ENCODE peak calls at places on chromosomes 1 and 21, in four cellular contexts. K, S, P and J are unnamed samples.
A peak's percentile ranks its signal among the peaks of the same experiment; 100 is the strongest.

GRCh38 chr1:26784023-26784871 is 3.5 kb upstream of the PIGV start:
- DNase-seq in K (peak; percentile 40), S (no peak), P (peak; percentile 90), J (peak; percentile 83)

GRCh38 chr1:182206628-182207239 is 145.2 kb upstream of the ZNF648 start:
- DNase-seq in K (no peak), S (no peak), P (peak; percentile 12), J (peak; percentile 43)

GRCh38 chr21:45847870-45848269 is 133.7 kb upstream of the COL6A1 start:
- DNase-seq in K (no peak), S (no peak), P (no peak), J (no peak)

GRCh38 chr1:40546957-40547356 is 15.5 kb downstream of the ZNF684 start:
- DNase-seq in K (no peak), S (no peak), P (no peak), J (no peak)

GRCh38 chr1:173454966-173455524 is 22.1 kb upstream of the PRDX6 start:
- DNase-seq in K (no peak), S (no peak), P (no peak), J (no peak)

GRCh38 chr21:36994501-36995189 is 11.9 kb upstream of the RIPPLY3 start:
- DNase-seq in K (no peak), S (no peak), P (no peak), J (no peak)

GRCh38 chr1:110752941-110753725 is 78.4 kb upstream of the KCNA3 start:
- DNase-seq in K (no peak), S (no peak), P (no peak), J (no peak)

GRCh38 chr1:158103275-158103674 is 77.4 kb upstream of the CD1D start:
- DNase-seq in K (no peak), S (no peak), P (no peak), J (no peak)

GRCh38 chr1:154463512-154463990 is 38.5 kb upstream of the TDRD10 start:
- DNase-seq in K (no peak), S (no peak), P (no peak), J (no peak)

GRCh38 chr1:212640223-212640885 is 31.8 kb downstream of the ATF3 start:
- DNase-seq in K (no peak), S (no peak), P (no peak), J (no peak)

GRCh38 chr1:201125805-201126204 is 1.2 kb downstream of the ASCL5 start:
- DNase-seq in K (no peak), S (no peak), P (no peak), J (no peak)

GRCh38 chr1:175824079-175824478 is 80.7 kb upstream of the TNR start:
- DNase-seq in K (no peak), S (no peak), P (peak; percentile 56), J (no peak)

GRCh38 chr21:36135391-36136094 is 664 bp downstream of the CBR3 start:
- DNase-seq in K (peak; percentile 54), S (no peak), P (peak; percentile 52), J (peak; percentile 51)

GRCh38 chr1:71919812-71920509 is 362.4 kb downstream of the NEGR1 start:
- DNase-seq in K (no peak), S (no peak), P (no peak), J (no peak)

GRCh38 chr1:97758589-97759057 is 162.2 kb downstream of the DPYD start:
- DNase-seq in K (no peak), S (no peak), P (no peak), J (no peak)

GRCh38 chr1:29712275-29712633 is 475.9 kb downstream of the PTPRU start:
- DNase-seq in K (no peak), S (no peak), P (no peak), J (no peak)

GRCh38 chr1:178566187-178566586 is 53.3 kb downstream of the TEX35 start:
- DNase-seq in K (no peak), S (no peak), P (no peak), J (no peak)

GRCh38 chr1:233355841-233356704 is 28.5 kb downstream of the MAP3K21 start:
- DNase-seq in K (no peak), S (no peak), P (no peak), J (no peak)

GRCh38 chr1:75712306-75712705 is 12.2 kb upstream of the ACADM start:
- DNase-seq in K (no peak), S (no peak), P (no peak), J (no peak)

DNA sequence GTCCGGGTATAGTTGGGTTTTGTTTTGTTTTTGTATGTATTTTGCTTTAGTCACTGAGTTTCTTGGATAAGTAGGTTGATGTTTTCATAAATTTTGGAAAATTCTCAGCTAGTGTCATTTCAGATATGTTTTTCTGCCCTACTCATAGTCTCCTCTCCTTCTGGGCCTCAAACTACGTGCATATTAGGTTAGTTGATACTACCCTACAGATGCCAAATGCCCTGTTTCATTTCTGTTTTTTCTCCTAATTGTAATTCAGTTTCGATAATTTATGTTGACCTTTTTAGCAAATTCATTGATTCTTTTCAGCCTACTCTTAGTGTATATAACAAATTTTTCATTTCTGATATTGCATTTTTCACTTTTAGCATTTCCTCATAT is 268.6 kb upstream of the RGS18 start:
- DNase-seq in K (no peak), S (no peak), P (no peak), J (no peak)
- H3K4me3 ChIP-seq in K (no peak overlapping the region), S (no peak overlapping the region), P (no peak overlapping the region), J (no peak overlapping the region)

DNA sequence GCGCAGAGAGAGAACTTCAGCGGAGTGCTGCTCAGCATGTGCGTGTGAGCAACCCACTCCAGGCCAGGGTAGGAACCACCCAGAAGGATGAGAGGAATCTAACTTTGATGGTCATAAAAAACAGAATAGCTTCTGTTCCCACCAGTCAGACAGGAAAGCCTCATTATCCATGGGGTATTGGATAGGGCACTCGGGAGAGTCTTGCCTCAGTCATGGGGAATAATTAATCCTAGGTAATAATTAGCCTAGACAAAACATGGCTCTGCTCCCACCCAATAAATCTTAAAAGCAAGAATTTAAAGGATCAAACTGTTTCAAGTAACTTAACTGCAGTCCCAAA is 35.3 kb downstream of the LDLRAD1 start:
- DNase-seq in K (no peak), S (no peak), P (no peak), J (no peak)
- H3K4me3 ChIP-seq in K (peak overlapping the region; percentile 33), S (no peak overlapping the region), P (no peak overlapping the region), J (peak overlapping the region; percentile 31)

GRCh38 chr1:115829023-115829674 is 11.8 kb downstream of the NHLH2 start:
- DNase-seq in K (peak; percentile 60), S (peak; percentile 24), P (no peak), J (peak; percentile 77)

GRCh38 chr1:115830963-115831362 is 10.0 kb downstream of the NHLH2 start:
- DNase-seq in K (no peak), S (no peak), P (no peak), J (no peak)

GRCh38 chr1:115828101-115829022 is 12.6 kb downstream of the NHLH2 start:
- DNase-seq in K (no peak), S (no peak), P (peak; percentile 60), J (peak; percentile 16)

GRCh38 chr1:115827452-115827851 is 13.5 kb downstream of the NHLH2 start:
- DNase-seq in K (no peak), S (no peak), P (no peak), J (no peak)

GRCh38 chr1:115829947-115830346 is 11.0 kb downstream of the NHLH2 start:
- DNase-seq in K (no peak), S (no peak), P (no peak), J (no peak)
- H3K4me3 ChIP-seq in K (no peak overlapping the region), S (no peak overlapping the region), P (no peak overlapping the region), J (no peak overlapping the region)

GRCh38 chr1:23274134-23274505 is 56.8 kb upstream of the HTR1D start:
- DNase-seq in K (no peak), S (no peak), P (no peak), J (no peak)
- H3K4me3 ChIP-seq in K (no peak overlapping the region), S (no peak overlapping the region), P (no peak overlapping the region), J (no peak overlapping the region)